ENCODE peak calls at places on chromosomes 1 and 21, in four cellular contexts. Q, W, K and G are unnamed samples.

GRCh38 chr1:112513112-112513870 is 4.5 kb downstream of the WNT2B start:
- DNase-seq in Q (no peak), W (no peak), K (no peak), G (no peak)

GRCh38 chr1:219322766-219323165 is 149.1 kb downstream of the LYPLAL1 start:
- DNase-seq in Q (no peak), W (no peak), K (no peak), G (no peak)

GRCh38 chr1:55155522-55155921 is 59.6 kb downstream of the USP24 start:
- DNase-seq in Q (no peak), W (no peak), K (peak; percentile 17), G (no peak)

GRCh38 chr1:109197163-109198042 is 16.3 kb upstream of the SARS1 start:
- DNase-seq in Q (peak; percentile 82), W (no peak), K (no peak), G (peak; percentile 85)

GRCh38 chr1:168301664-168302320 is 21.1 kb downstream of the TBX19 start:
- DNase-seq in Q (peak; percentile 6), W (no peak), K (no peak), G (peak; percentile 92)

GRCh38 chr1:222523852-222524251 is 24.1 kb downstream of the HHIPL2 start:
- DNase-seq in Q (no peak), W (no peak), K (no peak), G (no peak)

GRCh38 chr1:84859866-84860265 is 33.1 kb downstream of the LPAR3 start:
- DNase-seq in Q (no peak), W (no peak), K (no peak), G (no peak)

GRCh38 chr1:184050631-184051030 is 899 bp upstream of the TSEN15 start:
- DNase-seq in Q (no peak), W (no peak), K (no peak), G (no peak)

GRCh38 chr1:229900220-229900619 is 166.8 kb upstream of the GALNT2 start:
- DNase-seq in Q (no peak), W (no peak), K (no peak), G (no peak)

GRCh38 chr1:43836267-43836951 is 97.2 kb upstream of the ARTN start:
- DNase-seq in Q (peak; percentile 55), W (peak; percentile 88), K (peak; percentile 85), G (no peak)

GRCh38 chr1:31626451-31627202 is 9.1 kb downstream of the HCRTR1 start:
- DNase-seq in Q (no peak), W (no peak), K (no peak), G (no peak)

GRCh38 chr1:119808972-119809550 is 2.2 kb downstream of the REG4 start:
- DNase-seq in Q (peak; percentile 47), W (peak; percentile 11), K (peak; percentile 74), G (peak; percentile 36)

GRCh38 chr1:246906833-246907232 is 24.9 kb downstream of the AHCTF1 start:
- DNase-seq in Q (peak; percentile 86), W (no peak), K (no peak), G (no peak)

GRCh38 chr1:45477646-45478045 is 13.3 kb downstream of the TESK2 start:
- DNase-seq in Q (no peak), W (no peak), K (no peak), G (no peak)

GRCh38 chr1:111878649-111879048 is 110.8 kb downstream of the KCND3 start:
- DNase-seq in Q (peak; percentile 31), W (peak; percentile 4), K (no peak), G (no peak)

GRCh38 chr1:34828611-34829010 is 30.9 kb downstream of the SMIM12 start:
- DNase-seq in Q (no peak), W (no peak), K (no peak), G (no peak)

GRCh38 chr1:39258146-39258924 is 53.8 kb downstream of the MACF1 start:
- DNase-seq in Q (peak; percentile 65), W (no peak), K (peak; percentile 80), G (peak; percentile 64)

GRCh38 chr1:229457436-229457835 is 23.5 kb upstream of the ACTA1 start:
- DNase-seq in Q (no peak), W (no peak), K (no peak), G (no peak)

GRCh38 chr1:14880456-14881316 is 272.9 kb upstream of the TMEM51 start:
- DNase-seq in Q (no peak), W (no peak), K (no peak), G (no peak)

GRCh38 chr1:84427520-84428188 is 29.4 kb downstream of the DNASE2B start:
- DNase-seq in Q (no peak), W (no peak), K (no peak), G (no peak)

GRCh38 chr1:247639381-247639981 is 34.1 kb downstream of the OR2G3 start:
- DNase-seq in Q (no peak), W (no peak), K (peak; percentile 65), G (no peak)

GRCh38 chr1:230048322-230048721 is 18.7 kb upstream of the GALNT2 start:
- DNase-seq in Q (no peak), W (no peak), K (no peak), G (no peak)

GRCh38 chr1:172154571-172154970 is 265.9 kb upstream of the C1orf105 start:
- DNase-seq in Q (no peak), W (peak; percentile 23), K (no peak), G (peak; percentile 13)

GRCh38 chr1:209672705-209673630 is 2.2 kb upstream of the G0S2 start:
- DNase-seq in Q (no peak), W (peak; percentile 90), K (no peak), G (no peak)

GRCh38 chr1:53589043-53589887 is 130.1 kb downstream of the DMRTB1 start:
- DNase-seq in Q (no peak), W (no peak), K (peak; percentile 39), G (no peak)

GRCh38 chr21:44275041-44275440 is 10.6 kb upstream of the AIRE start:
- DNase-seq in Q (no peak), W (no peak), K (no peak), G (no peak)

GRCh38 chr1:56070601-56071000 is 508.8 kb downstream of the PLPP3 start:
- DNase-seq in Q (no peak), W (no peak), K (no peak), G (no peak)

GRCh38 chr1:234916840-234917239 is 211.8 kb downstream of the TOMM20 start:
- DNase-seq in Q (no peak), W (no peak), K (no peak), G (no peak)

GRCh38 chr1:90721210-90722194 is 4.4 kb upstream of the BARHL2 start:
- DNase-seq in Q (peak; percentile 42), W (no peak), K (peak; percentile 81), G (peak; percentile 61)

GRCh38 chr1:39960461-39960958 is 5.6 kb downstream of the MFSD2A start:
- DNase-seq in Q (no peak), W (peak; percentile 58), K (peak; percentile 55), G (no peak)

GRCh38 chr1:203675596-203676347 is 49.1 kb downstream of the ATP2B4 start:
- DNase-seq in Q (no peak), W (no peak), K (no peak), G (no peak)
- TF ChIP-seq PBX3 in Q (no peak), W (no peak), K (no peak), G (no peak)

DNA sequence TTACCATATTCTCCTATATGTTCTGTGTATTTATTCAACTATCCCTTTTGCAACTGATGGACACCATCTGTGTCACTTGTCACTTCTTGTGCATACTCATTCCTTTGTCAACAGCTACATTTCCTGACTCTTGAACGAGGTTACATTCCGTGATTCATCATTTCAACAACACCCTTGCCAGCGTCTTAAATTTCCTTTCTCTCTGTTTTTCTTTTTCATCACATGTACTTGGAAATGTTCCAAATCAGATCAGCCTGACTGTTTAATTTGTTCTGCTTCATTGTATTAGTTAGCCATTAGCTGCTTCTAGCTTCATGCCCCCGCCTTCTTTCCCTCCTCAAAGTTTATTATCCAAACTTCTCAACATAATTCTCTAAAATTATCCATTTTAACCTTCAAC is 173.0 kb downstream of the ADGRL4 start:
- DNase-seq in Q (no peak), W (no peak), K (no peak), G (peak; percentile 37)
- H3K27ac ChIP-seq in Q (no peak overlapping the region), W (no peak overlapping the region), K (peak overlapping the region; percentile 89), G (peak overlapping the region; percentile 77)

GRCh38 chr1:231052777-231053176 is 12.7 kb upstream of the FAM89A start:
- DNase-seq in Q (no peak), W (no peak), K (no peak), G (no peak)
- TF ChIP-seq PBX3 in Q (no peak), W (no peak), K (no peak), G (no peak)

GRCh38 chr1:245258271-245258920 is 103.6 kb downstream of the KIF26B start:
- DNase-seq in Q (peak; percentile 86), W (no peak), K (no peak), G (no peak)
- H3K27ac ChIP-seq in Q (no peak overlapping the region), W (no peak overlapping the region), K (no peak overlapping the region), G (no peak overlapping the region)

DNA sequence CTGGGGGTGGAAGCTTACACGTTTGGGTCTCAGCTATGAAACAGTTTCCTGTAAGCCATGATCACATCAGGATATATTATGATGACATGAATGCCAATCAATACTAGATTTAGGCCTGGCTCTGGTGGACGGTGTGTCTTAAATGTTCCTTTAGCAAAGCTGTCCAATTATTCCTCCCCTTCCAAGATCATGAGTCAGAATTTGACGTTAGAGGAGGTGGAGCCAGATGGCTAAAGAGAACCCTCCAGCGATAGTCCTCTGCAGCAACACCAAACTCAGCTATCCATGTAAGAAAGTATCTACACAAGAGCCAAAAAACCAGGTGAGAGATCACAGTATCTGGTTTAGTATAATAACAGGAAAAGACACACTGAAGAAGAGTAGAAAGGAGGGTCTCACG is 47.8 kb downstream of the PACC1 start:
- DNase-seq in Q (no peak), W (no peak), K (no peak), G (no peak)
- TF ChIP-seq PBX3 in Q (no peak), W (no peak), K (no peak), G (no peak)

GRCh38 chr1:63122051-63122450 is 200.3 kb upstream of the FOXD3 start:
- DNase-seq in Q (no peak), W (no peak), K (peak; percentile 16), G (no peak)

GRCh38 chr1:63128562-63128961 is 193.8 kb upstream of the FOXD3 start:
- DNase-seq in Q (no peak), W (no peak), K (no peak), G (no peak)

GRCh38 chr1:63126104-63126503 is 196.3 kb upstream of the FOXD3 start:
- DNase-seq in Q (no peak), W (no peak), K (no peak), G (no peak)

GRCh38 chr1:63127376-63127775 is 195.0 kb upstream of the FOXD3 start:
- DNase-seq in Q (no peak), W (no peak), K (no peak), G (no peak)

GRCh38 chr1:63124666-63125191 is 197.6 kb upstream of the FOXD3 start:
- DNase-seq in Q (peak; percentile 46), W (peak; percentile 34), K (no peak), G (no peak)
- H3K27ac ChIP-seq in Q (no peak overlapping the region), W (no peak overlapping the region), K (peak overlapping the region; percentile 64), G (no peak overlapping the region)

DNA sequence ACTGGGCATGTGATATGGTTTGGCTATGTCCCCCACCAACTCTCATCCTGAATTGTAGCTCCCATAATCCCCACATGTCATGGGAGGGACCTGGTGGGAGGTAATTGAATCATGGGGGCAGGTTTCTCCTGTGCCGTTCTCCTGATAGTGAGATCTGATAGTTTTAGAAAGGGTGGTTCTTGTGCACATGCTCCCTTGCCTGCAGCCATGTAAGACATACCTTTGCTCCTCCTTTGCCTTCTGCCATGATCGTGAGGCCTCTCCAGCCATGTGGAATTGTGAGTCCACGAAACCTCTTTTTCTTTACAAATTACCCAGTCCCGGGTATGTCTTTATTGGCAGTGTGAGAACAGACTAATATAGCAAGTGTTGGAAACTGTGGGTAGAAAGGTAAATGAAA is 99.5 kb upstream of the HMCN1 start:
- DNase-seq in Q (no peak), W (no peak), K (no peak), G (no peak)
- TF ChIP-seq PBX3 in Q (no peak), W (no peak), K (no peak), G (no peak)